ENCODE peak calls at places on chromosomes 12 and 14, in four cellular contexts. W is SJCRH30, N is astrocyte, H is OCI-LY7. P is an unnamed sample.

GRCh38 chr12:43540474-43540873 is 11.5 kb downstream of the ADAMTS20 start:
- DNase-seq in H (no peak), W (no peak), N (no peak), P (no peak)

GRCh38 chr14:90521121-90521929 is 124.5 kb downstream of the CALM1 start:
- DNase-seq in N (peak), W (no peak), H (no peak), P (no peak)

GRCh38 chr14:53151523-53151866 is 1.6 kb downstream of the DDHD1 start:
- DNase-seq in N (no peak), H (no peak), W (no peak), P (no peak)

GRCh38 chr14:90613997-90614396 is 202.2 kb downstream of the TTC7B start:
- DNase-seq in H (no peak), N (no peak), W (no peak), P (no peak)

GRCh38 chr12:51377099-51377984 is 13.9 kb downstream of the GALNT6 start:
- DNase-seq in H (no peak), W (no peak), N (no peak), P (no peak)

GRCh38 chr14:72776701-72777255 is 117.1 kb downstream of the DPF3 start:
- DNase-seq in W (no peak), N (no peak), H (no peak), P (no peak)

GRCh38 chr12:129162805-129163204 is 309.5 kb downstream of the GLT1D1 start:
- DNase-seq in N (no peak), H (no peak), W (no peak), P (no peak)

GRCh38 chr12:13307143-13307831 is 110.8 kb downstream of the EMP1 start:
- DNase-seq in N (no peak), W (no peak), H (no peak), P (no peak)

GRCh38 chr14:57066463-57066862 is 202.2 kb downstream of the EXOC5 start:
- DNase-seq in H (no peak), N (no peak), W (no peak), P (no peak)

GRCh38 chr14:57066887-57067513 is 201.7 kb downstream of the EXOC5 start:
- DNase-seq in H (peak), W (peak), N (no peak), P (no peak)

GRCh38 chr14:57069702-57070101 is 199.0 kb downstream of the EXOC5 start:
- DNase-seq in H (no peak), N (no peak), W (no peak), P (no peak)

GRCh38 chr14:57071639-57072038 is 197.1 kb downstream of the EXOC5 start:
- DNase-seq in N (no peak), W (no peak), H (no peak), P (no peak)

DNA sequence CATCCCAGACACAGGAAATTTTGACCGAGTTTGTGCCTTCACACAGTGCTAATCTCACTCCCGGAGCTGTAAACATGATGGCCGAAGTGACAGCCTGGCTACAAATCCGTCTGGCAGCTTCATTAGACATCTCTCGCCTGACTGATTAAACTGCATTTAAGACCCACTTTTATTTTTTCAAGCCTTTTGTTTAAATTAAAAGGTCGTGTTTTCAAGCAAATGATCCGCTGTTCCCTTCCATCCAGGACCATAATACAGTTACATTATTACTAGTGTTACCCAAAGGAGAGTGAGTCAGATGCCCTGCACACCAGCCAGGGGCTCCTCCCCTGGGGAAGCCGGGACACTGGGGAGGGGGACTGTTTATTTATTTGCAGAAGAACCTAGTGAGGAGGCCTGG is 200.2 kb downstream of the EXOC5 start:
- DNase-seq in H (no peak), N (no peak), W (no peak), P (no peak)
- H3K27ac ChIP-seq in H (no peak), N (no peak), W (no peak), P (no peak)

DNA sequence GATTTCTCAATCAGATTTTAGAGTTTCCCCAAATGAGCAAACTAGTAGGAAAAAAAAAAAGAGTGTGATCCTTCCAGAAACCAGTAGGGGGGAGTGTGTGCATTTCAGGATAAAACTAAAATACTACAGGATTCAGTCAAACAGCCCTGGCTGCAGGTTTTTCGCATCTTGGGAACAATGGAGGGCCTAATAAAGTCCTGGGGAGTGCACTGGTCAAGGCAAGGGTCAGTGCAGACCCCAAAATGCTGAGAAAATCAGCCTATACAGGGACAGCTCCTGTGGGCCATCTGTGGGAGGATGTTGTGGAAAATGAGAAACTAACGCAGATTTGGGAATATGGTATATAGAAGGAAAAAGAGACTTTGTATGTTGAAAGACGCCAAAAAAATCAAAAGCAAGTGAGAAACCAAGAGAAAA is 22.2 kb upstream of the ABCD4 start:
- DNase-seq in H (peak), N (peak), W (peak), P (no peak)
- H3K27ac ChIP-seq in H (no peak), N (no peak), W (no peak), P (no peak)

DNA sequence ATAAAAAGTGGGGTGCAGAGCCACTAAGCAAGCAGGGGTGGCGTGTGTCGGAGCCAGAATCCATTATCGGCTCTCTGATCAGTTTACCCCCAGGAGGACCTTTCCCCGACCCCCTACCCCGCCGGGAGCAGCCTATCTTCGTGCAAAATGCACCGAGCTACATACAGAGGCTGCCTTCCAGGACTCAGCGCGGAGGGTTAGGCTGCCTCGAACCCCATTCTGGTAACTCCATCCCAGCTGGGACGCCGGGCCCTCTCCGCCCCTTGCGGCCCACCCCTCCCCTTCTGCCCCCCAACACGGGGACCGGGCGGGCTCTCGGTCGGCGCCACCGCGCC is 12.2 kb upstream of the MAP3K9 start:
- DNase-seq in N (no peak), W (no peak), H (no peak), P (no peak)
- H3K27ac ChIP-seq in N (no peak), W (peak), H (no peak), P (no peak)

GRCh38 chr12:59839514-59839913 is 243.7 kb downstream of the SLC16A7 start:
- DNase-seq in H (no peak), W (no peak), N (peak), P (no peak)
- H3K27ac ChIP-seq in H (no peak), W (no peak), N (no peak), P (no peak)

GRCh38 chr12:31519525-31519924 is 71.4 kb downstream of the DENND5B start:
- DNase-seq in N (no peak), H (no peak), W (no peak), P (no peak)
- H3K27ac ChIP-seq in N (peak), H (peak), W (peak), P (peak)

GRCh38 chr12:3086729-3087323 is 9.6 kb downstream of the TSPAN9 start:
- DNase-seq in W (no peak), H (no peak), N (no peak), P (no peak)
- H3K27ac ChIP-seq in W (no peak), H (no peak), N (no peak), P (no peak)

DNA sequence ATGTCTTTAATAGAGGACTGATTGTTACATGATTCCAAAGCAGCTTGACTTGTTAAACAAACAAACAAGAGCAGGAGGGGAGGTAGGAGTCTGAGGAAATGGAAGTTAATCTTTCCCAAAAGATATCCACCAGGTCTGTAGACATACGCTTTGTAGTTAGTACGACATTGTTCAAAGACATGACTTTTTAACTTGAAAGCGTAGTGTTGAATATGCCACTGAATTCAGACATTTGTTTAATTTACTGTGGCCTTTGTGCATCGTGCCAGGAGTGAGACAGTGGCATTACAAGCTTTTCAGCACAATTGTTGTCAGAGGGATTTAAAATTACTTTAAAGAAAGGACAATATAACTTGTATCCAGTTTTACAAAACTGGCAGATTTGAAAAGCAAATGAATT is 53.0 kb downstream of the SAV1 start:
- DNase-seq in H (no peak), W (no peak), N (no peak), P (no peak)
- H3K27ac ChIP-seq in H (no peak), W (no peak), N (no peak), P (no peak)

GRCh38 chr12:93733358-93733757 is 56.2 kb downstream of the CRADD start:
- DNase-seq in H (no peak), W (no peak), N (no peak), P (no peak)
- H3K27ac ChIP-seq in H (no peak), W (no peak), N (no peak), P (no peak)

GRCh38 chr12:109972821-109973220 is 23.3 kb downstream of the GIT2 start:
- DNase-seq in H (no peak), W (no peak), N (no peak), P (no peak)
- H3K27ac ChIP-seq in H (no peak), W (no peak), N (no peak), P (no peak)